ENCODE peak calls at places on chromosomes 4 and X, in six cellular contexts. One of them, this sample, is unnamed.

GRCh38 chr4:149072359-149072758 is 630.1 kb upstream of the NR3C2 start:
- DNase-seq in ovary: no peak
- DNase-seq in AG09319: no peak
- DNase-seq in GM12864: no peak
- DNase-seq in fibroblast of the aortic adventitia: no peak
- DNase-seq in fibroblast of mammary gland: no peak
- DNase-seq in this sample: no peak

GRCh38 chr4:97507587-97508245 is 635.6 kb downstream of the STPG2 start:
- DNase-seq in ovary: no peak
- DNase-seq in AG09319: no peak
- DNase-seq in GM12864: no peak
- DNase-seq in fibroblast of the aortic adventitia: peak; percentile 8
- DNase-seq in fibroblast of mammary gland: no peak
- DNase-seq in this sample: no peak

GRCh38 chr4:76984127-76984526 is 34.6 kb downstream of the SEPTIN11 start:
- DNase-seq in ovary: no peak
- DNase-seq in AG09319: no peak
- DNase-seq in GM12864: peak; percentile 21
- DNase-seq in fibroblast of the aortic adventitia: peak; percentile 73
- DNase-seq in fibroblast of mammary gland: peak; percentile 83
- DNase-seq in this sample: no peak

GRCh38 chr4:67020079-67020807 is 525.1 kb downstream of the CENPC start:
- DNase-seq in ovary: no peak
- DNase-seq in AG09319: no peak
- DNase-seq in GM12864: no peak
- DNase-seq in fibroblast of the aortic adventitia: peak; percentile 52
- DNase-seq in fibroblast of mammary gland: no peak
- DNase-seq in this sample: no peak

GRCh38 chr4:107736924-107737448 is 17.0 kb upstream of the PAPSS1 start:
- DNase-seq in ovary: no peak
- DNase-seq in AG09319: no peak
- DNase-seq in GM12864: no peak
- DNase-seq in fibroblast of the aortic adventitia: peak; percentile 76
- DNase-seq in fibroblast of mammary gland: peak; percentile 68
- DNase-seq in this sample: no peak

GRCh38 chr4:101033986-101034385 is 313.3 kb downstream of the PPP3CA start:
- DNase-seq in ovary: no peak
- DNase-seq in AG09319: no peak
- DNase-seq in GM12864: no peak
- DNase-seq in fibroblast of the aortic adventitia: no peak
- DNase-seq in fibroblast of mammary gland: no peak
- DNase-seq in this sample: no peak

GRCh38 chrX:17412692-17413091 is 37.7 kb downstream of the NHS start:
- DNase-seq in ovary: no peak
- DNase-seq in AG09319: peak; percentile 43
- DNase-seq in GM12864: no peak
- DNase-seq in fibroblast of the aortic adventitia: peak; percentile 64
- DNase-seq in fibroblast of mammary gland: peak; percentile 91
- DNase-seq in this sample: peak; percentile 51

GRCh38 chrX:1657367-1658082 is 42.7 kb downstream of the ASMT start:
- DNase-seq in ovary: no peak
- DNase-seq in AG09319: no peak
- DNase-seq in GM12864: peak; percentile 49
- DNase-seq in fibroblast of the aortic adventitia: peak; percentile 16
- DNase-seq in fibroblast of mammary gland: peak; percentile 18
- DNase-seq in this sample: peak; percentile 9

GRCh38 chr4:1403177-1403583 is 3.1 kb downstream of the NKX1-1 start:
- DNase-seq in ovary: no peak
- DNase-seq in AG09319: no peak
- DNase-seq in GM12864: no peak
- DNase-seq in fibroblast of the aortic adventitia: no peak
- DNase-seq in fibroblast of mammary gland: no peak
- DNase-seq in this sample: no peak

GRCh38 chr4:102501635-102502382 is 650 bp downstream of the NFKB1 start:
- DNase-seq in ovary: peak; percentile 81
- DNase-seq in AG09319: peak; percentile 37
- DNase-seq in GM12864: peak; percentile 67
- DNase-seq in fibroblast of the aortic adventitia: peak; percentile 71
- DNase-seq in fibroblast of mammary gland: peak; percentile 72
- DNase-seq in this sample: peak; percentile 31

GRCh38 chrX:13130776-13131175 is 86.4 kb upstream of the FAM9C start:
- DNase-seq in ovary: no peak
- DNase-seq in AG09319: no peak
- DNase-seq in GM12864: no peak
- DNase-seq in fibroblast of the aortic adventitia: no peak
- DNase-seq in fibroblast of mammary gland: no peak
- DNase-seq in this sample: no peak

GRCh38 chrX:120769576-120770341 is 105.9 kb downstream of the CT47B1 start:
- DNase-seq in ovary: no peak
- DNase-seq in AG09319: peak; percentile 37
- DNase-seq in GM12864: no peak
- DNase-seq in fibroblast of the aortic adventitia: peak; percentile 70
- DNase-seq in fibroblast of mammary gland: peak; percentile 83
- DNase-seq in this sample: peak; percentile 59

GRCh38 chr4:102723511-102723910 is 37.3 kb downstream of the MANBA start:
- DNase-seq in ovary: no peak
- DNase-seq in AG09319: no peak
- DNase-seq in GM12864: no peak
- DNase-seq in fibroblast of the aortic adventitia: peak; percentile 10
- DNase-seq in fibroblast of mammary gland: peak; percentile 27
- DNase-seq in this sample: no peak

GRCh38 chr4:42143996-42144395 is 8.5 kb downstream of the BEND4 start:
- DNase-seq in ovary: no peak
- DNase-seq in AG09319: no peak
- DNase-seq in GM12864: no peak
- DNase-seq in fibroblast of the aortic adventitia: no peak
- DNase-seq in fibroblast of mammary gland: no peak
- DNase-seq in this sample: no peak

GRCh38 chr4:102474736-102475504 is 26.2 kb upstream of the NFKB1 start:
- DNase-seq in ovary: no peak
- DNase-seq in AG09319: no peak
- DNase-seq in GM12864: no peak
- DNase-seq in fibroblast of the aortic adventitia: no peak
- DNase-seq in fibroblast of mammary gland: no peak
- DNase-seq in this sample: no peak

GRCh38 chr4:48801016-48801715 is 21.1 kb upstream of the FRYL start:
- DNase-seq in ovary: no peak
- DNase-seq in AG09319: no peak
- DNase-seq in GM12864: no peak
- DNase-seq in fibroblast of the aortic adventitia: no peak
- DNase-seq in fibroblast of mammary gland: no peak
- DNase-seq in this sample: no peak

GRCh38 chr4:111775908-111776307 is 369.3 kb upstream of the FAM241A start:
- DNase-seq in ovary: no peak
- DNase-seq in AG09319: no peak
- DNase-seq in GM12864: no peak
- DNase-seq in fibroblast of the aortic adventitia: peak; percentile 3
- DNase-seq in fibroblast of mammary gland: peak; percentile 35
- DNase-seq in this sample: no peak

GRCh38 chr4:10461850-10462400 is 4.7 kb upstream of the ZNF518B start:
- DNase-seq in ovary: no peak
- DNase-seq in AG09319: no peak
- DNase-seq in GM12864: no peak
- DNase-seq in fibroblast of the aortic adventitia: no peak
- DNase-seq in fibroblast of mammary gland: no peak
- DNase-seq in this sample: no peak

GRCh38 chrX:43880439-43880838 is 1.8 kb downstream of the MAOB start:
- DNase-seq in ovary: no peak
- DNase-seq in AG09319: no peak
- DNase-seq in GM12864: no peak
- DNase-seq in fibroblast of the aortic adventitia: peak; percentile 28
- DNase-seq in fibroblast of mammary gland: peak; percentile 6
- DNase-seq in this sample: no peak

GRCh38 chr4:73127839-73128448 is 58.4 kb upstream of the COX18 start:
- DNase-seq in ovary: no peak
- DNase-seq in AG09319: no peak
- DNase-seq in GM12864: no peak
- DNase-seq in fibroblast of the aortic adventitia: no peak
- DNase-seq in fibroblast of mammary gland: peak; percentile 40
- DNase-seq in this sample: no peak

GRCh38 chr4:714087-714486 is 8.5 kb downstream of the PCGF3 start:
- DNase-seq in ovary: no peak
- DNase-seq in AG09319: no peak
- DNase-seq in GM12864: no peak
- DNase-seq in fibroblast of the aortic adventitia: no peak
- DNase-seq in fibroblast of mammary gland: no peak
- DNase-seq in this sample: no peak

GRCh38 chr4:133808151-133808550 is 393.4 kb downstream of the PABPC4L start:
- DNase-seq in ovary: no peak
- DNase-seq in AG09319: no peak
- DNase-seq in GM12864: no peak
- DNase-seq in fibroblast of the aortic adventitia: no peak
- DNase-seq in fibroblast of mammary gland: no peak
- DNase-seq in this sample: no peak

GRCh38 chrX:16250296-16250695 is 83.0 kb downstream of the MAGEB17 start:
- DNase-seq in ovary: no peak
- DNase-seq in AG09319: no peak
- DNase-seq in GM12864: no peak
- DNase-seq in fibroblast of the aortic adventitia: no peak
- DNase-seq in fibroblast of mammary gland: peak; percentile 2
- DNase-seq in this sample: peak; percentile 2

GRCh38 chr4:127174731-127175130 is 458.0 kb upstream of the INTU start:
- DNase-seq in ovary: no peak
- DNase-seq in AG09319: no peak
- DNase-seq in GM12864: no peak
- DNase-seq in fibroblast of the aortic adventitia: no peak
- DNase-seq in fibroblast of mammary gland: no peak
- DNase-seq in this sample: no peak

DNA sequence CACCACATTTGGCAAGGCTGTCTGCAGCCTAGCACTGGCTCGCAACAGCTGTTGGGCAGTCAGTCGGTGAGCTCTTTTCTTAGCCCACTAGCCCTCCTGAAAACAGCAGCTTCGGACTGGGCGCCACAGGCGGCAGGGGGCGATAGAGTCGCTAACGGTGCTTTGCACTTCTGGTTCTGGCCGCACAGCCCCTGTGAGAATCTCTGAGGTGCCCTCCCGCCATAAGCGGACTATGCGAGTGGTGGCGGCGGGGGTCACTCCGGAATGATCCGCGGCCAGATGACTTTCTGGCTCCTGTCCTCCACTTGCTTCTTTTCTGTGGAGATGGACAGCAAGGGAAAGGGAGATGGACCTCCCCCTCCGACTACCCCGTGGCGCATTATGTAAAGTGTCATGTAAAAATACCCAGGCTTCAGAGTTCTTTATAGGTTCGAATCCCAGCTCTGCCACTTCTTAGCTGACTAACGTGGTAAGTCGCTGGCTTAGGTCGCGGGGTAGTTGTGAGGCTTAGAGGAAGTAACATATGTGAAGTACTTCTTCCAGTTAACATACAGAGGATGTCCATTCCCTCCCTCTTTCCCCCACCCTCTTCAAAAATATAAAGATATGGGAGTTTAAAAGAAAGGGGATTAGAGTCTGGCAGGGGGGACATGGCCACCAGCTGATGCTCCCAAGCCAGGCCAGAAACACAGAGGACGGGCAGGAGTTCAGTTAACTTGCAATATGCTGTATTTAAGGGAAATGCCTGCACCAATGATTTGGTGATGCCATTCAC is 11.0 kb downstream of the ARHGAP36 start:
- DNase-seq in ovary: no peak
- DNase-seq in AG09319: no peak
- DNase-seq in GM12864: no peak
- DNase-seq in fibroblast of the aortic adventitia: peak; percentile 5
- DNase-seq in fibroblast of mammary gland: peak; percentile 8
- DNase-seq in this sample: no peak
- TF ChIP-seq CTCF in ovary: no peak
- TF ChIP-seq CTCF in AG09319: peak; percentile 18
- TF ChIP-seq CTCF in GM12864: peak; percentile 22
- TF ChIP-seq CTCF in fibroblast of the aortic adventitia: peak; percentile 20
- TF ChIP-seq CTCF in fibroblast of mammary gland: peak; percentile 36
- TF ChIP-seq CTCF in this sample: peak; percentile 26

GRCh38 chr4:80171251-80171650 is 26.1 kb upstream of the PRDM8 start:
- DNase-seq in ovary: no peak
- DNase-seq in AG09319: no peak
- DNase-seq in GM12864: no peak
- DNase-seq in fibroblast of the aortic adventitia: peak; percentile 95
- DNase-seq in fibroblast of mammary gland: peak; percentile 80
- DNase-seq in this sample: no peak
- TF ChIP-seq CTCF in ovary: no peak
- TF ChIP-seq CTCF in AG09319: no peak
- TF ChIP-seq CTCF in GM12864: no peak
- TF ChIP-seq CTCF in fibroblast of the aortic adventitia: no peak
- TF ChIP-seq CTCF in fibroblast of mammary gland: no peak
- TF ChIP-seq CTCF in this sample: no peak

GRCh38 chrX:155026420-155026726 is 271 bp upstream of the FUNDC2 start:
- DNase-seq in ovary: no peak
- DNase-seq in AG09319: no peak
- DNase-seq in GM12864: no peak
- DNase-seq in fibroblast of the aortic adventitia: no peak
- DNase-seq in fibroblast of mammary gland: no peak
- DNase-seq in this sample: no peak

GRCh38 chrX:155028749-155029360 is 2.2 kb downstream of the FUNDC2 start:
- DNase-seq in ovary: no peak
- DNase-seq in AG09319: no peak
- DNase-seq in GM12864: no peak
- DNase-seq in fibroblast of the aortic adventitia: peak; percentile 51
- DNase-seq in fibroblast of mammary gland: peak; percentile 53
- DNase-seq in this sample: no peak

GRCh38 chrX:155026727-155027508 is at the start of gene FUNDC2:
- DNase-seq in ovary: peak; percentile 93
- DNase-seq in AG09319: peak; percentile 86
- DNase-seq in GM12864: peak; percentile 83
- DNase-seq in fibroblast of the aortic adventitia: peak; percentile 89
- DNase-seq in fibroblast of mammary gland: peak; percentile 88
- DNase-seq in this sample: peak; percentile 69

GRCh38 chrX:155027509-155028066 is 944 bp downstream of the FUNDC2 start:
- DNase-seq in ovary: no peak
- DNase-seq in AG09319: peak; percentile 29
- DNase-seq in GM12864: no peak
- DNase-seq in fibroblast of the aortic adventitia: peak; percentile 86
- DNase-seq in fibroblast of mammary gland: peak; percentile 82
- DNase-seq in this sample: no peak

GRCh38 chrX:155028192-155028591 is 1.5 kb downstream of the FUNDC2 start:
- DNase-seq in ovary: no peak
- DNase-seq in AG09319: no peak
- DNase-seq in GM12864: no peak
- DNase-seq in fibroblast of the aortic adventitia: no peak
- DNase-seq in fibroblast of mammary gland: no peak
- DNase-seq in this sample: no peak
- TF ChIP-seq CTCF in ovary: no peak
- TF ChIP-seq CTCF in AG09319: no peak
- TF ChIP-seq CTCF in GM12864: no peak
- TF ChIP-seq CTCF in fibroblast of the aortic adventitia: no peak
- TF ChIP-seq CTCF in fibroblast of mammary gland: no peak
- TF ChIP-seq CTCF in this sample: no peak

DNA sequence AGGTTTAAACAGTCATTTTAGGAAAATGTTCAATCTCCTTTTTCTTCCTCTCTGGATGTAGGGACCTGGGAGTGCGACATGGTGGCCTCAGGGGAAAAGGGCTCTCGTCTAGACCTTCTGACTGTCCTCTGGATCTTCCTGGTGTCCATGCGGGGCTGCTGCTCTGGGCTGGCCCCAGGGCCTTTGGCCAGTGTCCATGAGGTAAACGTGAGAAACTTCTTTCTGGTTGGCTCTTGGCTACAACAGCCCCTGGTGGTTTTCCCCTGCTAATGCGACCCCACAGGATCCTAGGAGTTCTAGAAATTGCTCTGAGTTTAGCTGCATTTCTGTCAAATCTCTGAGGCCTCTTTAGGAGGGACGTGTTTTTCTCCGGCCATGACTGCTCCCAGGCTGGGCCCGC is 85.7 kb downstream of the MFAP3L start:
- DNase-seq in ovary: no peak
- DNase-seq in AG09319: no peak
- DNase-seq in GM12864: no peak
- DNase-seq in fibroblast of the aortic adventitia: no peak
- DNase-seq in fibroblast of mammary gland: no peak
- DNase-seq in this sample: no peak
- TF ChIP-seq CTCF in ovary: no peak
- TF ChIP-seq CTCF in AG09319: no peak
- TF ChIP-seq CTCF in GM12864: no peak
- TF ChIP-seq CTCF in fibroblast of the aortic adventitia: no peak
- TF ChIP-seq CTCF in fibroblast of mammary gland: peak; percentile 2
- TF ChIP-seq CTCF in this sample: no peak

This sample was measured in BJ.